ENCODE peak calls at places on chromosomes 13 and 19, in eight cellular contexts. One of them, this sample, is unnamed.

GRCh38 chr19:13833330-13834265 is 38.4 kb downstream of the ZSWIM4 start:
- DNase-seq in body of pancreas: peak
- DNase-seq in effector memory CD4-positive, alpha-beta T cell: peak
- DNase-seq in PC-3: peak
- DNase-seq in IMR-90: peak
- DNase-seq in brain microvascular endothelial cell: peak
- DNase-seq in thoracic aorta: peak
- DNase-seq in coronary artery: peak
- DNase-seq in this sample: peak

GRCh38 chr13:54705738-54706137 is 1677.1 kb downstream of the OLFM4 start:
- DNase-seq in body of pancreas: no peak
- DNase-seq in effector memory CD4-positive, alpha-beta T cell: no peak
- DNase-seq in PC-3: no peak
- DNase-seq in IMR-90: no peak
- DNase-seq in brain microvascular endothelial cell: no peak
- DNase-seq in thoracic aorta: no peak
- DNase-seq in coronary artery: no peak
- DNase-seq in this sample: no peak

GRCh38 chr19:35090160-35090794 is 25.3 kb upstream of the FXYD3 start:
- DNase-seq in body of pancreas: peak
- DNase-seq in effector memory CD4-positive, alpha-beta T cell: no peak
- DNase-seq in PC-3: peak
- DNase-seq in IMR-90: peak
- DNase-seq in brain microvascular endothelial cell: peak
- DNase-seq in thoracic aorta: no peak
- DNase-seq in coronary artery: no peak
- DNase-seq in this sample: peak

GRCh38 chr13:46100191-46100877 is 4.5 kb downstream of the CPB2 start:
- DNase-seq in body of pancreas: no peak
- DNase-seq in effector memory CD4-positive, alpha-beta T cell: no peak
- DNase-seq in PC-3: no peak
- DNase-seq in IMR-90: no peak
- DNase-seq in brain microvascular endothelial cell: no peak
- DNase-seq in thoracic aorta: no peak
- DNase-seq in coronary artery: no peak
- DNase-seq in this sample: no peak

GRCh38 chr19:43997631-43998290 is 5.0 kb upstream of the ZNF230 start:
- DNase-seq in body of pancreas: no peak
- DNase-seq in effector memory CD4-positive, alpha-beta T cell: no peak
- DNase-seq in PC-3: no peak
- DNase-seq in IMR-90: peak
- DNase-seq in brain microvascular endothelial cell: peak
- DNase-seq in thoracic aorta: no peak
- DNase-seq in coronary artery: no peak
- DNase-seq in this sample: no peak

GRCh38 chr19:48928164-48929005 is 5.1 kb upstream of the DHDH start:
- DNase-seq in body of pancreas: no peak
- DNase-seq in effector memory CD4-positive, alpha-beta T cell: no peak
- DNase-seq in PC-3: peak
- DNase-seq in IMR-90: peak
- DNase-seq in brain microvascular endothelial cell: no peak
- DNase-seq in thoracic aorta: no peak
- DNase-seq in coronary artery: no peak
- DNase-seq in this sample: no peak

GRCh38 chr13:111373486-111373885 is 53.0 kb downstream of the TEX29 start:
- DNase-seq in body of pancreas: no peak
- DNase-seq in effector memory CD4-positive, alpha-beta T cell: no peak
- DNase-seq in PC-3: no peak
- DNase-seq in IMR-90: no peak
- DNase-seq in brain microvascular endothelial cell: no peak
- DNase-seq in thoracic aorta: no peak
- DNase-seq in coronary artery: no peak
- DNase-seq in this sample: no peak

GRCh38 chr13:46348976-46349375 is 38.1 kb downstream of the RUBCNL start:
- DNase-seq in body of pancreas: no peak
- DNase-seq in effector memory CD4-positive, alpha-beta T cell: no peak
- DNase-seq in PC-3: no peak
- DNase-seq in IMR-90: no peak
- DNase-seq in brain microvascular endothelial cell: no peak
- DNase-seq in thoracic aorta: no peak
- DNase-seq in coronary artery: no peak
- DNase-seq in this sample: no peak

GRCh38 chr13:42990147-42990990 is 1.7 kb downstream of the EPSTI1 start:
- DNase-seq in body of pancreas: no peak
- DNase-seq in effector memory CD4-positive, alpha-beta T cell: no peak
- DNase-seq in PC-3: no peak
- DNase-seq in IMR-90: peak
- DNase-seq in brain microvascular endothelial cell: peak
- DNase-seq in thoracic aorta: no peak
- DNase-seq in coronary artery: no peak
- DNase-seq in this sample: peak

GRCh38 chr19:50890422-50891252 is 17.4 kb downstream of the KLK2 start:
- DNase-seq in body of pancreas: no peak
- DNase-seq in effector memory CD4-positive, alpha-beta T cell: no peak
- DNase-seq in PC-3: peak
- DNase-seq in IMR-90: peak
- DNase-seq in brain microvascular endothelial cell: peak
- DNase-seq in thoracic aorta: no peak
- DNase-seq in coronary artery: no peak
- DNase-seq in this sample: no peak

GRCh38 chr13:50998326-50998725 is 88.7 kb downstream of the RNASEH2B start:
- DNase-seq in body of pancreas: no peak
- DNase-seq in effector memory CD4-positive, alpha-beta T cell: no peak
- DNase-seq in PC-3: no peak
- DNase-seq in IMR-90: no peak
- DNase-seq in brain microvascular endothelial cell: no peak
- DNase-seq in thoracic aorta: no peak
- DNase-seq in coronary artery: no peak
- DNase-seq in this sample: no peak

GRCh38 chr19:2084993-2085720 is 11.0 kb downstream of the MOB3A start:
- DNase-seq in body of pancreas: peak
- DNase-seq in effector memory CD4-positive, alpha-beta T cell: peak
- DNase-seq in PC-3: peak
- DNase-seq in IMR-90: no peak
- DNase-seq in brain microvascular endothelial cell: no peak
- DNase-seq in thoracic aorta: no peak
- DNase-seq in coronary artery: no peak
- DNase-seq in this sample: peak

GRCh38 chr13:74202129-74202528 is 67.9 kb upstream of the KLF12 start:
- DNase-seq in body of pancreas: no peak
- DNase-seq in effector memory CD4-positive, alpha-beta T cell: no peak
- DNase-seq in PC-3: no peak
- DNase-seq in IMR-90: no peak
- DNase-seq in brain microvascular endothelial cell: no peak
- DNase-seq in thoracic aorta: no peak
- DNase-seq in coronary artery: no peak
- DNase-seq in this sample: no peak

GRCh38 chr19:39412867-39413268 is 399 bp downstream of the PLEKHG2 start:
- DNase-seq in body of pancreas: no peak
- DNase-seq in effector memory CD4-positive, alpha-beta T cell: no peak
- DNase-seq in PC-3: no peak
- DNase-seq in IMR-90: no peak
- DNase-seq in brain microvascular endothelial cell: no peak
- DNase-seq in thoracic aorta: no peak
- DNase-seq in coronary artery: no peak
- DNase-seq in this sample: peak

GRCh38 chr19:30047355-30047895 is 105.4 kb downstream of the URI1 start:
- DNase-seq in body of pancreas: no peak
- DNase-seq in effector memory CD4-positive, alpha-beta T cell: no peak
- DNase-seq in PC-3: no peak
- DNase-seq in IMR-90: no peak
- DNase-seq in brain microvascular endothelial cell: no peak
- DNase-seq in thoracic aorta: no peak
- DNase-seq in coronary artery: no peak
- DNase-seq in this sample: peak

GRCh38 chr19:7670790-7671189 is 1.9 kb downstream of the RETN start:
- DNase-seq in body of pancreas: no peak
- DNase-seq in effector memory CD4-positive, alpha-beta T cell: no peak
- DNase-seq in PC-3: no peak
- DNase-seq in IMR-90: no peak
- DNase-seq in brain microvascular endothelial cell: no peak
- DNase-seq in thoracic aorta: no peak
- DNase-seq in coronary artery: no peak
- DNase-seq in this sample: no peak
- H3K4me3 ChIP-seq in body of pancreas: no peak
- H3K4me3 ChIP-seq in effector memory CD4-positive, alpha-beta T cell: no peak
- H3K4me3 ChIP-seq in PC-3: no peak
- H3K4me3 ChIP-seq in IMR-90: no peak
- H3K4me3 ChIP-seq in brain microvascular endothelial cell: no peak
- H3K4me3 ChIP-seq in thoracic aorta: no peak
- H3K4me3 ChIP-seq in coronary artery: no peak
- H3K4me3 ChIP-seq in this sample: no peak

DNA sequence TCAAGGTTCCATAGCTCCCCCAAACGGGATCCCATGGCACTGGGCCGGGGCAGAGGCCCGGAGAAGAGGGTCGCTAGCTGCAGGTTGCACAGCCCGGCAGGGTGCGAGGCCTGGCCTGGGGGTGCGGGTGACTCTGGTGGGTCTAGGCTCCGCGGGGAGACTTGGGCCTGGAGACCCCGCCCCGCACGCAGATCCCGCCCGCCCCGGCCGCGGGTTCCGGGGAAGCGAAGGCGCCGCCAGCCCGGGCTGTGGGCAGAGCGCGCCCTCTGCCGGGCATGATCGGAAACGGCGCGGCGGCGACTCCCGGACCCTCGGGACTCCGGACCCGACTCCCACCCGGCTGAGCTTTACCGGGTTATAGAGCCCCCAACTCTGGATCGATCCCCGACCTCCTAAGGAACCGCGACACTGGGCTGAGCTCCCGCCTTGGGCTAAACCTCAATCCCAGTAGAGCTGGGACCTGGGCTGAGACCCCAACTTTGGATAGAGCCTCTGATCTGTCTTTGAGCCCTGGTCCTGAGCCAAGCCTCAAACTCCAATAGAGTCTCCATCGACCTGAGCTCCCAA is 3.1 kb upstream of the TNFAIP8L1 start:
- DNase-seq in body of pancreas: peak
- DNase-seq in effector memory CD4-positive, alpha-beta T cell: peak
- DNase-seq in PC-3: peak
- DNase-seq in IMR-90: peak
- DNase-seq in brain microvascular endothelial cell: no peak
- DNase-seq in thoracic aorta: no peak
- DNase-seq in coronary artery: no peak
- DNase-seq in this sample: peak
- H3K27ac ChIP-seq in body of pancreas: no peak
- H3K27ac ChIP-seq in effector memory CD4-positive, alpha-beta T cell: peak
- H3K27ac ChIP-seq in PC-3: no peak
- H3K27ac ChIP-seq in IMR-90: peak
- H3K27ac ChIP-seq in brain microvascular endothelial cell: no peak
- H3K27ac ChIP-seq in thoracic aorta: no peak
- H3K27ac ChIP-seq in coronary artery: no peak
- H3K27ac ChIP-seq in this sample: no peak

GRCh38 chr13:29429496-29429895 is 166.0 kb downstream of the SLC7A1 start:
- DNase-seq in body of pancreas: no peak
- DNase-seq in effector memory CD4-positive, alpha-beta T cell: no peak
- DNase-seq in PC-3: no peak
- DNase-seq in IMR-90: no peak
- DNase-seq in brain microvascular endothelial cell: no peak
- DNase-seq in thoracic aorta: no peak
- DNase-seq in coronary artery: no peak
- DNase-seq in this sample: no peak

GRCh38 chr13:29427937-29428309 is 167.6 kb downstream of the SLC7A1 start:
- DNase-seq in body of pancreas: no peak
- DNase-seq in effector memory CD4-positive, alpha-beta T cell: no peak
- DNase-seq in PC-3: no peak
- DNase-seq in IMR-90: no peak
- DNase-seq in brain microvascular endothelial cell: no peak
- DNase-seq in thoracic aorta: no peak
- DNase-seq in coronary artery: no peak
- DNase-seq in this sample: no peak

GRCh38 chr13:29423050-29423449 is 172.4 kb downstream of the SLC7A1 start:
- DNase-seq in body of pancreas: no peak
- DNase-seq in effector memory CD4-positive, alpha-beta T cell: no peak
- DNase-seq in PC-3: no peak
- DNase-seq in IMR-90: no peak
- DNase-seq in brain microvascular endothelial cell: no peak
- DNase-seq in thoracic aorta: no peak
- DNase-seq in coronary artery: no peak
- DNase-seq in this sample: no peak

GRCh38 chr13:29428992-29429315 is 166.5 kb downstream of the SLC7A1 start:
- DNase-seq in body of pancreas: no peak
- DNase-seq in effector memory CD4-positive, alpha-beta T cell: no peak
- DNase-seq in PC-3: no peak
- DNase-seq in IMR-90: no peak
- DNase-seq in brain microvascular endothelial cell: no peak
- DNase-seq in thoracic aorta: no peak
- DNase-seq in coronary artery: no peak
- DNase-seq in this sample: no peak

DNA sequence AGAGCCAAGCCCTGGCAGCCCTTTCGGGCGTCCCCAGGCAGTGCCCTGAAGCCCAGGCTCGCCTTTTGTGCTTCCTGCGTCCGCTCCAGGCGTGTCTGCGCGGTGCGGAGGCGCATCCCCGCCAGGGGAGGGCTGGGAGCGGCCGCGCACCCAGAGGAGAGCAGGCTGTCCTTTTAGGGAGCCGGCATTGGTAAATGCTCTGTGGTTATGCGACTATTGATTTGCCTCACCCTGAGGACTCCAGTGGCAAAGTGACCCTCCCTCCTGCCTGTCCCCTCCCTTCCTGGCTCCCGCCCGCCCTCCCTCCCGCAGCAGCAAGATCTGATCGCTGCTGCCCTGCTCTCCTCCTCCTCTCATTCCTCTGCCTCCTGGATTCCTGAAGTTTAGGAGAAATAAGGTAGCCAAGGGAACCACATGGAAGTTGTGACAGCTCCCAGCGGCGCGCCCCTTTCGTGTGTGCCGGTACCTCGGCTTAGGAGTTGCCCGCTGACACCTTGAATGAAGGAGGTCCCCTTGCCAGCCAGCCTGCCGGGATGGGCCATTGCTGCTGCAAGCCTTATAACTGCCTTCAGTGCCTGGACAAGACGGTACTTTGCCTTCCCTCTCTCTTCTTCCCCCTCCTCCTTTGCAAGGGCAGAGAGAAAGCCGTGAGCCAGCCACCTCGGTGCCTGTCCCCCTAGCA is 167.0 kb downstream of the SLC7A1 start:
- DNase-seq in body of pancreas: peak
- DNase-seq in effector memory CD4-positive, alpha-beta T cell: no peak
- DNase-seq in PC-3: no peak
- DNase-seq in IMR-90: no peak
- DNase-seq in brain microvascular endothelial cell: no peak
- DNase-seq in thoracic aorta: no peak
- DNase-seq in coronary artery: no peak
- DNase-seq in this sample: peak
- H3K4me3 ChIP-seq in body of pancreas: no peak
- H3K4me3 ChIP-seq in effector memory CD4-positive, alpha-beta T cell: no peak
- H3K4me3 ChIP-seq in PC-3: no peak
- H3K4me3 ChIP-seq in IMR-90: peak
- H3K4me3 ChIP-seq in brain microvascular endothelial cell: peak
- H3K4me3 ChIP-seq in thoracic aorta: peak
- H3K4me3 ChIP-seq in coronary artery: peak
- H3K4me3 ChIP-seq in this sample: no peak

DNA sequence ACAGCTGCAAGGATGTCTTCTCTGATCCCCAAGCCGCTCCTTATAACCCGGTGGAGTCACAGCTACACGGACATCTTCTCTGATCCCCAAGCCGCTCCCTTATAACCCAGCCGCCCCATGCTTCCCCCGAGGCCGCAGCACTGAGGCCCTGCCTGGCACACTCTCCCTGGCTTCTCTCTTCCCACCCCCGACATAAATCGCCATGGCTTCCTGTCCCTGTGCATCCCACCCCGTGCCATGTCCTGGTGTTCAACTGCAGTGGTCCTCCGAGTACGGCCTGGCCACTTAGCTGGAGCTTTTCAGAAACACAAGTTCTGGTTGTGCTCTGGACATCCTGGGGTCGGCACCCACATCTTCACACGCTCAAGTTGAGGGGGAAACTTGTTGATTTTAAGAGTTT is 60.4 kb downstream of the RASA3 start:
- DNase-seq in body of pancreas: no peak
- DNase-seq in effector memory CD4-positive, alpha-beta T cell: no peak
- DNase-seq in PC-3: no peak
- DNase-seq in IMR-90: no peak
- DNase-seq in brain microvascular endothelial cell: no peak
- DNase-seq in thoracic aorta: no peak
- DNase-seq in coronary artery: no peak
- DNase-seq in this sample: no peak
- H3K27ac ChIP-seq in body of pancreas: no peak
- H3K27ac ChIP-seq in effector memory CD4-positive, alpha-beta T cell: no peak
- H3K27ac ChIP-seq in PC-3: no peak
- H3K27ac ChIP-seq in IMR-90: peak
- H3K27ac ChIP-seq in brain microvascular endothelial cell: no peak
- H3K27ac ChIP-seq in thoracic aorta: no peak
- H3K27ac ChIP-seq in coronary artery: no peak
- H3K27ac ChIP-seq in this sample: no peak